ENCODE peak calls at places on chromosomes 2 and 18, in six cellular contexts. S is ovary; H is neural progenitor cell; Y is CD8-positive, alpha-beta T cell; J is activated CD8-positive, alpha-beta T cell treated with anti-CD3 and anti-CD28 coated beads for 36 hours; W is osteocyte. D is an unnamed sample.

GRCh38 chr2:20172273-20173052 is 52.5 kb downstream of the SDC1 start:
- DNase-seq in S (peak; percentile 47), H (no peak), Y (no peak), J (no peak), W (no peak), D (no peak)

GRCh38 chr2:119231975-119232665 is 8.5 kb downstream of the STEAP3 start:
- DNase-seq in S (no peak), H (no peak), Y (no peak), J (peak; percentile 35), W (no peak), D (peak; percentile 67)

GRCh38 chr2:36333350-36334012 is 22.1 kb upstream of the CRIM1 start:
- DNase-seq in S (no peak), H (no peak), Y (no peak), J (peak; percentile 31), W (no peak), D (no peak)

GRCh38 chr2:239927424-239927981 is 97.6 kb downstream of the NDUFA10 start:
- DNase-seq in S (peak; percentile 23), H (no peak), Y (peak; percentile 80), J (peak; percentile 88), W (peak; percentile 60), D (no peak)

GRCh38 chr18:36667811-36668210 is 161.0 kb downstream of the TPGS2 start:
- DNase-seq in S (no peak), H (no peak), Y (no peak), J (no peak), W (no peak), D (no peak)

GRCh38 chr2:224802407-224802806 is 86.2 kb upstream of the CCDC195 start:
- DNase-seq in S (no peak), H (no peak), Y (no peak), J (no peak), W (no peak), D (no peak)

GRCh38 chr2:112239862-112240261 is 15.0 kb downstream of the ZC3H8 start:
- DNase-seq in S (no peak), H (no peak), Y (no peak), J (no peak), W (no peak), D (no peak)

GRCh38 chr2:170155022-170155722 is 22.8 kb upstream of the MYO3B start:
- DNase-seq in S (no peak), H (peak; percentile 44), Y (no peak), J (no peak), W (no peak), D (no peak)

GRCh38 chr2:86193901-86194567 is 1.2 kb downstream of the IMMT start:
- DNase-seq in S (no peak), H (no peak), Y (no peak), J (no peak), W (no peak), D (no peak)

GRCh38 chr2:54635554-54636152 is 87.8 kb upstream of the EML6 start:
- DNase-seq in S (no peak), H (no peak), Y (no peak), J (no peak), W (peak; percentile 36), D (no peak)
- TF ChIP-seq CTCF in S (no peak), H (no peak), Y (no peak), J (no peak), W (no peak), D (no peak)

DNA sequence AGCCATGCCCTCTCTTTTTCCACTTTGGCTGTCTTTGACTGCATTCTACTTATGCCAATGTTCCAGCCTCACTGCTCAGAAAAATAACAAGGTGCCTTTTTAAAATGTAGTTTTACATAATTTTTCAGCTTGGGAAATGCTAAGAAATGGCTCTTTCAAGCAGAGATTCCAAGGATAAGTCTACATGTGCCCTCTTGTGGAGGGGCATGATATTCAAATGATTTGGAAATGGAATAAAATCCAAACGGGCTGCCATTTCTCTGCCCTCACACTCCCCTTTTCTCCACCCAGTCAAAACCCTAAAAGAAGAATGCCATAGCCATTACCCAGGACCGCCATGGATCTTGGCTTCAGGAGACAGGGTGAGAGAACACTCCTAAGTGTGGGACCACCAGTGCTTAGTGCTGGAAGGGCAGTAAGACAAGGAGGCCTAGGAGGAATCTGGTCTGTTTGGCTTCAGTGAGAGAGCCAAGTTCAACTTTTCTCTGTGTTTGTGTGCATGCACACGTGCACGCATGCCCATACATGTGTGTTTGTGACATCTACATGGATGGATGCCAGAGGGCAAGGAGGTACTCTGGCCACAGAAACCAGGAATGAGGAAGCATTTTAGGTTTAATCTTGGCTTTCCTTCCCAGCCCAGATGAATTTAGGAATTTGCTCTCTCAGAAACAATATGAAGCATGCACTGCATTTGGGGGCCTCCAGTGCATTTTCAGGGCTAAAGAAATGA is 174.0 kb upstream of the SLC14A2 start:
- DNase-seq in S (no peak), H (no peak), Y (no peak), J (no peak), W (no peak), D (no peak)
- TF ChIP-seq CTCF in S (no peak), H (peak; percentile 26), Y (no peak), J (no peak), W (peak; percentile 55), D (no peak)

DNA sequence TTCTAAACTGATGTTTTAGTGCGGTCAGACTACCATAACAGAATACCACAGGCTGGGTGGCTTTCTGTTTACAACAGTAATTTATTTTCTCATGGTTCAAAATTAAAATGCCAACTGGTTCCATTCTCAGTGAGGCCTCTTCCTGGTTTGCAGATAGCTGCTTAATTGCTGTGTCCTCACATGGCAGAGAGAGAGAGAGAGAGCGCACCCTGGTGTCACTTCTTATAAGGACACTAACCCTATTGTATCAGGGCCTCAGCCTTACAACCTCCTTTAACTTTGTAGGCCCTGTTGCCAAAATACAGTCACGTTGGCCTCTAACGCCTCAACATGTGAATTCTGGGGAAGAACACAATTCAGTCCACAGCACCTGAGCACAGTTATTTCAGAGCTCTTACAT is 37.5 kb upstream of the ZNF385B start:
- DNase-seq in S (no peak), H (peak; percentile 73), Y (no peak), J (peak; percentile 49), W (no peak), D (peak; percentile 8)
- TF ChIP-seq CTCF in S (no peak), H (peak; percentile 67), Y (no peak), J (peak; percentile 25), W (peak; percentile 27), D (no peak)

GRCh38 chr2:142684667-142685066 is 192.8 kb upstream of the KYNU start:
- DNase-seq in S (no peak), H (no peak), Y (no peak), J (no peak), W (no peak), D (no peak)

GRCh38 chr2:142687075-142687474 is 190.4 kb upstream of the KYNU start:
- DNase-seq in S (no peak), H (no peak), Y (no peak), J (no peak), W (no peak), D (no peak)

GRCh38 chr2:142678164-142678563 is 199.3 kb upstream of the KYNU start:
- DNase-seq in S (no peak), H (no peak), Y (no peak), J (no peak), W (no peak), D (no peak)

GRCh38 chr2:142681952-142682351 is 195.5 kb upstream of the KYNU start:
- DNase-seq in S (no peak), H (no peak), Y (no peak), J (no peak), W (no peak), D (no peak)

GRCh38 chr2:142682528-142682927 is 194.9 kb upstream of the KYNU start:
- DNase-seq in S (no peak), H (no peak), Y (no peak), J (no peak), W (no peak), D (no peak)
- TF ChIP-seq CTCF in S (no peak), H (peak; percentile 5), Y (no peak), J (no peak), W (peak; percentile 69), D (no peak)

GRCh38 chr2:219998099-219998498 is 370.7 kb downstream of the SLC4A3 start:
- DNase-seq in S (no peak), H (no peak), Y (no peak), J (no peak), W (no peak), D (no peak)
- TF ChIP-seq CTCF in S (no peak), H (peak; percentile 22), Y (no peak), J (no peak), W (no peak), D (no peak)

D was measured in GM10248.